ENCODE peak calls at places on chromosomes 16 and 17, in seven cellular contexts. T is left lung; E is psoas muscle; C is lower lobe of right lung; H is left ventricle myocardium inferior; Y is CD4-positive, CD25-positive, alpha-beta regulatory T cell; S is CD4-positive, alpha-beta memory T cell. U is an unnamed sample.
A peak's percentile ranks its signal among the peaks of the same experiment; 100 is the strongest.

GRCh38 chr16:68369168-68369567 is 58.3 kb downstream of the PRMT7 start:
- DNase-seq in T (no peak), E (no peak), C (peak; percentile 21), H (no peak), Y (no peak), S (no peak), U (no peak)

GRCh38 chr17:81930142-81931125 is 2.9 kb upstream of the MAFG start:
- DNase-seq in T (no peak), E (peak; percentile 34), C (no peak), H (peak; percentile 11), Y (no peak), S (no peak), U (no peak)

GRCh38 chr16:359871-360697 is 7.6 kb upstream of the AXIN1 start:
- DNase-seq in T (no peak), E (no peak), C (no peak), H (no peak), Y (no peak), S (no peak), U (no peak)

GRCh38 chr16:56245197-56245596 is 53.9 kb downstream of the GNAO1 start:
- DNase-seq in T (no peak), E (no peak), C (no peak), H (no peak), Y (no peak), S (no peak), U (no peak)

GRCh38 chr16:12293017-12293618 is 316.6 kb downstream of the SNX29 start:
- DNase-seq in T (no peak), E (no peak), C (no peak), H (no peak), Y (no peak), S (no peak), U (no peak)

GRCh38 chr16:72530434-72530833 is 358.5 kb upstream of the PMFBP1 start:
- DNase-seq in T (no peak), E (no peak), C (no peak), H (no peak), Y (no peak), S (no peak), U (no peak)

GRCh38 chr17:40316571-40317344 is 7.8 kb downstream of the RARA start:
- DNase-seq in T (peak; percentile 64), E (peak; percentile 84), C (peak; percentile 77), H (peak; percentile 78), Y (no peak), S (no peak), U (peak; percentile 17)

GRCh38 chr17:42067371-42068180 is 17.2 kb upstream of the C17orf113 start:
- DNase-seq in T (peak; percentile 54), E (peak; percentile 90), C (peak; percentile 72), H (peak; percentile 50), Y (peak; percentile 52), S (peak; percentile 48), U (peak; percentile 87)

GRCh38 chr17:66451188-66452149 is 149.1 kb downstream of the PRKCA start:
- DNase-seq in T (no peak), E (no peak), C (no peak), H (no peak), Y (no peak), S (no peak), U (peak; percentile 63)

GRCh38 chr17:9928601-9929341 is 23.7 kb upstream of the RCVRN start:
- DNase-seq in T (no peak), E (no peak), C (no peak), H (no peak), Y (no peak), S (no peak), U (no peak)

GRCh38 chr16:89050119-89050867 is 43.4 kb upstream of the ACSF3 start:
- DNase-seq in T (no peak), E (peak; percentile 41), C (peak; percentile 40), H (no peak), Y (no peak), S (no peak), U (no peak)

GRCh38 chr16:89051521-89052166 is 42.0 kb upstream of the ACSF3 start:
- DNase-seq in T (no peak), E (peak; percentile 30), C (peak; percentile 39), H (no peak), Y (no peak), S (no peak), U (no peak)

GRCh38 chr16:89049484-89050118 is 44.1 kb upstream of the ACSF3 start:
- DNase-seq in T (no peak), E (peak; percentile 34), C (peak; percentile 13), H (peak; percentile 12), Y (no peak), S (no peak), U (no peak)

GRCh38 chr16:89052191-89052787 is 41.4 kb upstream of the ACSF3 start:
- DNase-seq in T (no peak), E (no peak), C (peak; percentile 41), H (no peak), Y (no peak), S (no peak), U (no peak)

DNA sequence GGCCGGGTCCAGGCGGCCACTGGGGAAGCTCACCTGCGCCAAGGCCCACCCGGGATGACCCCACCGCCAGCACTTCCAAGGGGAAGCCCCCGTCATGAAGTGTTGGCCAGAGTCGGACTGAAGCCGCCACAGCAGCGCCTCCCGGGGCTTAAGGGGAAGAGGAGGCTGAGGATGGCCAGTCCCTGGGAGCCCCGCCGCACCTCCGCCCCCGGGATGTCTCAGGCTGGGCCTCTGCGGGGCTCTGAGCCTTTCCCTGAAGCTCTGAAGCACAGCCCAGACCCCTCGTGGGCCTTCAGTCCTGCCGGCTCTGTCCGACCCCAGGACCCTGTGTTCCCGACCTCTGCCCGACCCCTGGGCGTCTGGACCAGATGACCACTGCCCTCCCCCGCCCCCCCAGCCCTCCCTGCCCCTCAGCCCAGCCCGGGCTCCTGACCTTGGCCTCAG is 42.8 kb upstream of the ACSF3 start:
- DNase-seq in T (no peak), E (peak; percentile 41), C (peak; percentile 42), H (no peak), Y (no peak), S (no peak), U (no peak)
- H3K27me3 ChIP-seq in T (no peaks in the 10 kb centered on the region), E (peaks cover 29% of the 10 kb centered on the region), C (peaks cover 72% of the 10 kb centered on the region), H (peaks cover 100% of the 10 kb centered on the region), Y (no peaks in the 10 kb centered on the region), S (no peaks in the 10 kb centered on the region), U (no peaks in the 10 kb centered on the region)

DNA sequence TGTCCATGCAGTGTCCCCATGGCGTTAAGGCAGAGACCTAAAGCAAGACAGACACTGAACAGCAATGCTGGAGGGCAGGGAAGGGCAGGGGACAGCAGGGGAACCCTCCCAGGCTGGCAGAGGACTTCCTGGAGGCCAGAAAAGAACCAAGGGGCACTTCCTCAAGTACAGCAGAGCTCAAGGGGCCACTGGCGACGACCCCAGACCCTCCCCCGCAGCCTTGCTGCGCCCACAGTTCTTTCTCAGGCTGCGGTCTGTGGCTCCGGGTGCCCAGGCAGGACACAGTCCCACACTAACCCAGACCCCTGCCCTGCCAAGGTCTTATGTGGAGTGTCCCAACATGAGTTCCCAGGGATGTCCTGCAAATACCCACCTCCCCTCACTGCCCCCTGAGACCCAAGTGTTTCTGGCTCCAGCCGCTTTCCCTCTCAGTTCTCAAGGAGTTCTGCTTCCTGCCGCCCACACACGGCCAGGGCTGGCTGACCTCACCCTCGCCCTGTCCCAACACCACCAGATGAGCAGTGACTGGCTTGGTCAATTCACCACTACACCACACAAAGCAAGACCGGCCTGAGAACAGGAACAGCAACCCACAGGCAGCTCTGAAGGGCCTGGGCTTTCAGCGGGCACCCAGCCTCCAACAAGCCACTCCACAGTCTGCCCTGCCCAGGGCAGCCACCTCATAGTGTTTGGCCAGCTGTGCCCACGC is 4.1 kb downstream of the CLCN7 start:
- DNase-seq in T (peak; percentile 80), E (no peak), C (peak; percentile 88), H (no peak), Y (no peak), S (no peak), U (no peak)
- H3K4me1 ChIP-seq in T (peaks cover 69% of the 10 kb centered on the region), E (peaks cover 21% of the 10 kb centered on the region), C (peaks cover 39% of the 10 kb centered on the region), H (peaks cover 69% of the 10 kb centered on the region), Y (peaks cover 18% of the 10 kb centered on the region), S (peaks cover 22% of the 10 kb centered on the region), U (peaks cover 36% of the 10 kb centered on the region)

GRCh38 chr17:43411369-43411677 is 12.5 kb downstream of the ARL4D start:
- DNase-seq in T (no peak), E (no peak), C (no peak), H (no peak), Y (no peak), S (no peak), U (no peak)
- H3K27me3 ChIP-seq in T (no peaks in the 10 kb centered on the region), E (no peaks in the 10 kb centered on the region), C (no peaks in the 10 kb centered on the region), H (no peaks in the 10 kb centered on the region), Y (peaks cover 10% of the 10 kb centered on the region), S (no peaks in the 10 kb centered on the region), U (no peaks in the 10 kb centered on the region)

GRCh38 chr17:59631221-59631720 is 11.6 kb downstream of the CLTC start:
- DNase-seq in T (no peak), E (no peak), C (no peak), H (no peak), Y (no peak), S (no peak), U (no peak)

GRCh38 chr17:59626756-59627155 is 7.1 kb downstream of the CLTC start:
- DNase-seq in T (no peak), E (no peak), C (no peak), H (no peak), Y (no peak), S (no peak), U (no peak)

GRCh38 chr17:59627770-59628171 is 8.1 kb downstream of the CLTC start:
- DNase-seq in T (no peak), E (no peak), C (no peak), H (no peak), Y (no peak), S (no peak), U (no peak)

GRCh38 chr17:59623151-59623550 is 3.5 kb downstream of the CLTC start:
- DNase-seq in T (no peak), E (no peak), C (no peak), H (no peak), Y (no peak), S (no peak), U (no peak)

GRCh38 chr17:59627269-59627668 is 7.6 kb downstream of the CLTC start:
- DNase-seq in T (no peak), E (no peak), C (no peak), H (no peak), Y (no peak), S (no peak), U (no peak)
- H3K4me1 ChIP-seq in T (peaks cover 100% of the 10 kb centered on the region), E (peaks cover 76% of the 10 kb centered on the region), C (peaks cover 88% of the 10 kb centered on the region), H (peaks cover 98% of the 10 kb centered on the region), Y (peaks cover 43% of the 10 kb centered on the region), S (peaks cover 93% of the 10 kb centered on the region), U (no peaks in the 10 kb centered on the region)

GRCh38 chr17:35496470-35497290 is 40.8 kb downstream of the SLFN12L start:
- DNase-seq in T (no peak), E (no peak), C (no peak), H (no peak), Y (no peak), S (no peak), U (no peak)
- H3K27me3 ChIP-seq in T (peaks cover 52% of the 10 kb centered on the region), E (peaks cover 31% of the 10 kb centered on the region), C (peaks cover 75% of the 10 kb centered on the region), H (peaks cover 100% of the 10 kb centered on the region), Y (no peaks in the 10 kb centered on the region), S (no peaks in the 10 kb centered on the region), U (no peaks in the 10 kb centered on the region)